ENCODE peak calls at places on chromosomes 16 and 17, in four cellular contexts. E is occipital lobe; P is nucleus accumbens; J is stimulated activated CD4-positive, alpha-beta T cell treated with anti-CD3 and anti-CD28 coated beads, Interleukin-4, amount 100 ng/mL, for 48 hours. R is an unnamed sample.

GRCh38 chr17:8125947-8126305 is 2.0 kb upstream of the HES7 start:
- DNase-seq in E (no peak), P (no peak), J (no peak), R (no peak)

GRCh38 chr17:80761421-80761871 is 216.8 kb downstream of the RPTOR start:
- DNase-seq in E (no peak), P (no peak), J (peak), R (no peak)

GRCh38 chr17:73985466-73986015 is 217.9 kb upstream of the RPL38 start:
- DNase-seq in E (no peak), P (no peak), J (no peak), R (no peak)

GRCh38 chr16:59783191-59783590 is 1049.1 kb upstream of the GOT2 start:
- DNase-seq in E (no peak), P (no peak), J (no peak), R (no peak)

GRCh38 chr17:74516561-74516960 is 14.7 kb downstream of the CD300LB start:
- DNase-seq in E (no peak), P (no peak), J (no peak), R (no peak)

GRCh38 chr17:66955821-66956220 is 8.7 kb upstream of the CACNG4 start:
- DNase-seq in E (no peak), P (no peak), J (no peak), R (no peak)

GRCh38 chr16:68055395-68055794 is 29.8 kb upstream of the NFATC3 start:
- DNase-seq in E (no peak), P (no peak), J (no peak), R (no peak)

GRCh38 chr17:59311051-59311468 is 20.4 kb upstream of the YPEL2 start:
- DNase-seq in E (peak), P (no peak), J (no peak), R (peak)

GRCh38 chr17:61309857-61310256 is 89.8 kb upstream of the TBX2 start:
- DNase-seq in E (no peak), P (no peak), J (no peak), R (no peak)

GRCh38 chr16:48978501-48978900 is 303.1 kb downstream of the CBLN1 start:
- DNase-seq in E (no peak), P (no peak), J (no peak), R (no peak)

GRCh38 chr16:68907297-68907999 is 64.1 kb downstream of the TANGO6 start:
- DNase-seq in E (no peak), P (no peak), J (no peak), R (no peak)

GRCh38 chr16:70687671-70688265 is 1.9 kb upstream of the MTSS2 start:
- DNase-seq in E (no peak), P (no peak), J (no peak), R (no peak)

GRCh38 chr16:49883111-49883829 is 27.4 kb upstream of the ZNF423 start:
- DNase-seq in E (no peak), P (no peak), J (no peak), R (no peak)

GRCh38 chr17:49210158-49211029 is at the start of the genes ABI3 and GNGT2:
- DNase-seq in E (no peak), P (no peak), J (no peak), R (peak)

GRCh38 chr17:19513897-19514488 is 19.7 kb upstream of the SLC47A1 start:
- DNase-seq in E (peak), P (no peak), J (peak), R (peak)

GRCh38 chr17:27968206-27968732 is 74.2 kb upstream of the NLK start:
- DNase-seq in E (peak), P (no peak), J (no peak), R (no peak)

GRCh38 chr16:54926166-54926838 is 4.4 kb upstream of the IRX5 start:
- DNase-seq in E (no peak), P (no peak), J (no peak), R (peak)

GRCh38 chr16:79885320-79885719 is 284.8 kb upstream of the MAF start:
- DNase-seq in E (no peak), P (no peak), J (no peak), R (no peak)

GRCh38 chr16:47779201-47780016 is 318.3 kb downstream of the PHKB start:
- DNase-seq in E (peak), P (peak), J (no peak), R (no peak)

R was measured in AML-193.